ENCODE peak calls at places on chromosomes 11 and 22, in four cellular contexts. One of them, this sample, is unnamed.
A peak's percentile ranks its signal among the peaks of the same experiment; 100 is the strongest.

GRCh38 chr22:35349704-35350538 is 31.0 kb upstream of the HMOX1 start:
- DNase-seq in IMR-90: peak; percentile 37
- DNase-seq in colonic mucosa: no peak
- DNase-seq in H1: no peak
- DNase-seq in this sample: peak; percentile 58

GRCh38 chr11:128251140-128251539 is 336.2 kb downstream of the ETS1 start:
- DNase-seq in H1: no peak
- DNase-seq in colonic mucosa: no peak
- DNase-seq in IMR-90: peak; percentile 77
- DNase-seq in this sample: peak; percentile 77

GRCh38 chr22:44307509-44308169 is 5.1 kb downstream of the SHISAL1 start:
- DNase-seq in colonic mucosa: no peak
- DNase-seq in IMR-90: peak; percentile 19
- DNase-seq in H1: no peak
- DNase-seq in this sample: no peak

GRCh38 chr22:46803936-46804335 is 41.5 kb downstream of the TBC1D22A start:
- DNase-seq in IMR-90: no peak
- DNase-seq in H1: no peak
- DNase-seq in colonic mucosa: no peak
- DNase-seq in this sample: no peak

GRCh38 chr22:19959043-19959586 is 17.5 kb upstream of the TXNRD2 start:
- DNase-seq in colonic mucosa: peak; percentile 87
- DNase-seq in H1: peak; percentile 98
- DNase-seq in IMR-90: peak; percentile 39
- DNase-seq in this sample: peak; percentile 52

GRCh38 chr11:13091373-13091772 is 82.3 kb downstream of the RASSF10 start:
- DNase-seq in H1: no peak
- DNase-seq in colonic mucosa: no peak
- DNase-seq in IMR-90: no peak
- DNase-seq in this sample: no peak

GRCh38 chr11:88489030-88489429 is 151.5 kb upstream of the CTSC start:
- DNase-seq in H1: no peak
- DNase-seq in colonic mucosa: no peak
- DNase-seq in IMR-90: peak; percentile 59
- DNase-seq in this sample: no peak

GRCh38 chr22:19121631-19122142 is 525 bp downstream of the DGCR2 start:
- DNase-seq in H1: peak; percentile 63
- DNase-seq in colonic mucosa: peak; percentile 59
- DNase-seq in IMR-90: peak; percentile 7
- DNase-seq in this sample: peak; percentile 72

GRCh38 chr22:19871023-19871844 is 16.6 kb upstream of the GNB1L start:
- DNase-seq in colonic mucosa: peak; percentile 15
- DNase-seq in IMR-90: no peak
- DNase-seq in H1: peak; percentile 40
- DNase-seq in this sample: no peak

GRCh38 chr22:41681616-41682015 is 7.1 kb downstream of the SNU13 start:
- DNase-seq in IMR-90: no peak
- DNase-seq in colonic mucosa: no peak
- DNase-seq in H1: no peak
- DNase-seq in this sample: peak; percentile 36

DNA sequence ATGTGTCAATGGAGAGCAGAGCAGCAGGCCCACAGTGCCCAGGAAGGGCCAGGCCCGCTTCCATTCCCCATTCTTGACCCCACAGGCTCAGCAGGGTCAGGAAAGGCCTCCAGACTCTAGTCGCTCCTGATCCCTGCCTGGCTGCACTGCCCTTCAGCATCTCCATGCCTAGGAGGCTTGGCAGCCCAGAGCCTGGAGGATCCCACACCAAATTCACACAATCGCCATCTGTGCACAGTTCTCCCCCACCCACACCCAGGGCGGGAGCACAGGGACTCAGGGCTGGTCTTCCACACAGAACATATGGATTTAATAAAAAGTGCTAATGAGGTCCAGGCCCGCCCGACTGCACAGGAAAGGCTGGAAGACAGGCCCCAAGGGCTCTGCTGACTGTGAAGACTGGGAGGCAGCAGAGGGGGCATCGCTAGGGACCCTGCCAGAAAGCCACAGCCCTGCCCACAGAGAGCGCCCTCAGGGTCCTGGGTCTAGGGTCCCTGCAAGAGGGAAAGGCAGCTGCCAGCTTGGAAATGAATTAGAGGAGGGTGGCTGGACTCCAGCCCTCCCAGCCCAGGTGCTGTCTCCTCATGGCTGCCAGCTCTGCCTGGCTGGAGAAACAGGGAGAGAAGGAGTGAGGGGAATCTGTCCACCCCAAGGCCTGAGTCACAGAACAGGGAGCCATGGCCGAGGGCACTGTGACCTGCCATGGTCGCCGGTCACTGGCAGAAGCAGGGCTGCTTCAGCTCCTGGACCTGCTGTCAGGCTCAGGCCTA is 39.7 kb downstream of the DKK3 start:
- DNase-seq in colonic mucosa: no peak
- DNase-seq in H1: no peak
- DNase-seq in IMR-90: peak; percentile 44
- DNase-seq in this sample: peak; percentile 76
- H3K4me1 ChIP-seq in colonic mucosa: peaks cover 3% of the 10 kb centered on the region
- H3K4me1 ChIP-seq in H1: no peaks in the 10 kb centered on the region
- H3K4me1 ChIP-seq in IMR-90: peaks cover 15% of the 10 kb centered on the region
- H3K4me1 ChIP-seq in this sample: peaks cover 31% of the 10 kb centered on the region

GRCh38 chr11:95680169-95680929 is 109.2 kb downstream of the FAM76B start:
- DNase-seq in colonic mucosa: no peak
- DNase-seq in H1: no peak
- DNase-seq in IMR-90: peak; percentile 85
- DNase-seq in this sample: peak; percentile 94
- H3K4me3 ChIP-seq in colonic mucosa: no peak overlapping the region
- H3K4me3 ChIP-seq in H1: no peak overlapping the region
- H3K4me3 ChIP-seq in IMR-90: no peak overlapping the region
- H3K4me3 ChIP-seq in this sample: peak overlapping the region; percentile 4

DNA sequence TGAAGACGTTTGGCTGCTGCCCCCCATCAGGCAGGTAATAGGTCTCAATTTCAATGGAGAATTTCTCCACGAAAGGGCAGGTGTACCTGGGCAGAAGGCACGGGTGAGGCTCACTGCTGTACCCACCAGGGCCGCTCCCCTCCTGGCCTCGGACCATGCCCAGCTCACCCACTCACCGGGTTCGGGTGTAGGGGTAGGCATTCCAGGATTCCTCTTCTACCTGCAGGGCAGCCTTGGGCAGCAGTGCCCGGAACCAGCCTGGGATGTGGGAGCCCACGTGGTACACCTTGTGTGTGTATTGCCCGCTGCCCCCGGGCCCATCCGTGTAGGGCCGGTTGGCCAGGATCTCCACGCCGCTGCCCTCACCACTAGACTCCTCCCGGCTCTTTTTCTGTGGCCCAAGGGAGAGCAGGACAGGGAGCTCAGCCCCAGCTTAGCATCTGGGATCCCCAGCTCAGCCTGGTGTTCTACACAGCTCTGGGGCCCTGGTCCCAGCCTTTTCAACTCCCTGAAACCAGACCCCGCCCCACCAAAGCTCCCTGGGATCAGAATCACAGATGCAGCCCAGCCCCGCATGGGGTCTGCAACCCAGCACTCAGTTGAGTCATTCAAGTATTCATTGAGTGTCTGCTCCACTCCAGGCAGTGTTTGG is 2.7 kb downstream of the PITPNM1 start:
- DNase-seq in H1: no peak
- DNase-seq in colonic mucosa: no peak
- DNase-seq in IMR-90: no peak
- DNase-seq in this sample: no peak
- H3K9ac ChIP-seq in H1: no peak overlapping the region
- H3K9ac ChIP-seq in colonic mucosa: no peak overlapping the region
- H3K9ac ChIP-seq in IMR-90: no peak overlapping the region
- H3K9ac ChIP-seq in this sample: no peak overlapping the region

DNA sequence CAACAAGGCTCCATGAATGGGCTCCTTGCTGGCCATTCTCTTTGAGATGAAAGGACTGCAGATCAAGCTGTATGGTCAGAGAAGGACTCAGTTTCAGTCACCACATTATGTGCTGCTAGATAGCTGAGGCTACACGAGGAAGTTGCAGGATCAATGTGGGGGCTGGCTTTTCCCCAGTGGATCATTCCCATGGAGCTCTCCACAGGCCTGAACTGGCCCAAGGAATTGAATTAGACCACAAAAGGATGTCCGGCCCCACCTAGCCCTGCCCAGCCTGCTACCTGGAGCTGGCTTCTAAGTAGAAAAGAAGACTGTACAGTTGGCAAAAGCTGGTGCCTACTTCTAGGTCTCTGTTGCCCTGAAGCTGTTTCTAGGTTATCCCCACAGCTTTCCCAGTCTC is 129.3 kb upstream of the NCAM1 start:
- DNase-seq in IMR-90: no peak
- DNase-seq in colonic mucosa: no peak
- DNase-seq in H1: no peak
- DNase-seq in this sample: no peak
- H3K4me1 ChIP-seq in IMR-90: no peaks in the 10 kb centered on the region
- H3K4me1 ChIP-seq in colonic mucosa: no peaks in the 10 kb centered on the region
- H3K4me1 ChIP-seq in H1: no peaks in the 10 kb centered on the region
- H3K4me1 ChIP-seq in this sample: no peaks in the 10 kb centered on the region

GRCh38 chr11:46560300-46561025 is 33.4 kb downstream of the AMBRA1 start:
- DNase-seq in IMR-90: peak; percentile 41
- DNase-seq in H1: no peak
- DNase-seq in colonic mucosa: peak; percentile 53
- DNase-seq in this sample: peak; percentile 59
- H3K4me3 ChIP-seq in IMR-90: peak overlapping the region; percentile 33
- H3K4me3 ChIP-seq in H1: no peak overlapping the region
- H3K4me3 ChIP-seq in colonic mucosa: peak overlapping the region; percentile 5
- H3K4me3 ChIP-seq in this sample: peak overlapping the region; percentile 75